ENCODE peak calls at places on chromosome 20, in six cellular contexts. H is NB4, R is suprapubic skin, E is HCT116, G is spleen, N is prostate gland. O is an unnamed sample.

GRCh38 chr20:8132015-8132631 is at the start of gene PLCB1:
- DNase-seq in E (peak), R (peak), G (peak), N (peak), H (peak), O (peak)

GRCh38 chr20:63783970-63784369 is 44.4 kb downstream of the SLC2A4RG start:
- DNase-seq in H (no peak), N (no peak), R (no peak), G (no peak), E (no peak), O (no peak)

GRCh38 chr20:63567382-63568169 is 6.5 kb downstream of the HELZ2 start:
- DNase-seq in R (no peak), G (peak), E (no peak), H (peak), N (no peak), O (no peak)

GRCh38 chr20:23643665-23644064 is 5.9 kb upstream of the CST3 start:
- DNase-seq in E (no peak), G (no peak), R (no peak), H (peak), N (no peak), O (no peak)

GRCh38 chr20:47389867-47390347 is 33.4 kb upstream of the ZMYND8 start:
- DNase-seq in R (no peak), E (no peak), H (peak), G (no peak), N (no peak), O (no peak)

GRCh38 chr20:48669946-48670630 is 157.7 kb downstream of the PREX1 start:
- DNase-seq in H (peak), N (no peak), R (no peak), G (no peak), E (no peak), O (no peak)

GRCh38 chr20:32999603-33000250 is 4.5 kb downstream of the SUN5 start:
- DNase-seq in H (peak), N (no peak), R (no peak), G (no peak), E (no peak), O (no peak)

GRCh38 chr20:62228982-62229545 is 9.0 kb upstream of the HRH3 start:
- DNase-seq in G (no peak), N (no peak), E (no peak), R (no peak), H (no peak), O (no peak)

GRCh38 chr20:37293301-37293943 is 4.0 kb downstream of the MANBAL start:
- DNase-seq in H (no peak), E (no peak), N (no peak), G (no peak), R (no peak), O (no peak)

GRCh38 chr20:2246081-2246491 is 49.7 kb upstream of the TGM3 start:
- DNase-seq in N (no peak), R (no peak), G (no peak), E (no peak), H (no peak), O (no peak)

GRCh38 chr20:57252559-57253162 is 13.8 kb downstream of the BMP7 start:
- DNase-seq in N (no peak), G (no peak), E (no peak), R (no peak), H (no peak), O (no peak)

GRCh38 chr20:51399138-51399890 is 143.2 kb downstream of the NFATC2 start:
- DNase-seq in R (no peak), E (no peak), G (no peak), H (no peak), N (no peak), O (no peak)

GRCh38 chr20:7305971-7306370 is 538.5 kb downstream of the BMP2 start:
- DNase-seq in H (no peak), N (no peak), E (no peak), G (no peak), R (no peak), O (no peak)

GRCh38 chr20:18314786-18315406 is 26.6 kb downstream of the ZNF133 start:
- DNase-seq in H (no peak), R (no peak), G (no peak), N (no peak), E (no peak), O (no peak)

GRCh38 chr20:63602321-63602720 is 24.6 kb downstream of the GMEB2 start:
- DNase-seq in H (no peak), R (no peak), N (no peak), E (no peak), G (no peak), O (no peak)

GRCh38 chr20:53947501-53948195 is 122.7 kb downstream of the BCAS1 start:
- DNase-seq in N (no peak), G (no peak), H (no peak), R (no peak), E (no peak), O (no peak)

GRCh38 chr20:37986873-37987601 is 46.2 kb downstream of the TTI1 start:
- DNase-seq in H (no peak), N (peak), R (peak), G (no peak), E (no peak), O (peak)

GRCh38 chr20:61394088-61394822 is 142.2 kb downstream of the CDH4 start:
- DNase-seq in G (no peak), R (no peak), H (no peak), N (no peak), E (no peak), O (no peak)

GRCh38 chr20:50089787-50090177 is 23.2 kb downstream of the UBE2V1 start:
- DNase-seq in N (no peak), R (peak), E (no peak), G (no peak), H (no peak), O (no peak)

GRCh38 chr20:43944653-43945235 is 30.1 kb downstream of the TOX2 start:
- DNase-seq in H (no peak), G (no peak), N (no peak), R (no peak), E (no peak), O (no peak)

GRCh38 chr20:43942213-43942590 is 27.6 kb downstream of the TOX2 start:
- DNase-seq in N (no peak), G (no peak), R (no peak), E (no peak), H (no peak), O (no peak)

GRCh38 chr20:43941476-43942212 is 27.0 kb downstream of the TOX2 start:
- DNase-seq in H (peak), R (no peak), G (no peak), N (no peak), E (no peak), O (no peak)

GRCh38 chr20:43943725-43944124 is 29.1 kb downstream of the TOX2 start:
- DNase-seq in E (no peak), H (no peak), N (no peak), G (no peak), R (no peak), O (no peak)

DNA sequence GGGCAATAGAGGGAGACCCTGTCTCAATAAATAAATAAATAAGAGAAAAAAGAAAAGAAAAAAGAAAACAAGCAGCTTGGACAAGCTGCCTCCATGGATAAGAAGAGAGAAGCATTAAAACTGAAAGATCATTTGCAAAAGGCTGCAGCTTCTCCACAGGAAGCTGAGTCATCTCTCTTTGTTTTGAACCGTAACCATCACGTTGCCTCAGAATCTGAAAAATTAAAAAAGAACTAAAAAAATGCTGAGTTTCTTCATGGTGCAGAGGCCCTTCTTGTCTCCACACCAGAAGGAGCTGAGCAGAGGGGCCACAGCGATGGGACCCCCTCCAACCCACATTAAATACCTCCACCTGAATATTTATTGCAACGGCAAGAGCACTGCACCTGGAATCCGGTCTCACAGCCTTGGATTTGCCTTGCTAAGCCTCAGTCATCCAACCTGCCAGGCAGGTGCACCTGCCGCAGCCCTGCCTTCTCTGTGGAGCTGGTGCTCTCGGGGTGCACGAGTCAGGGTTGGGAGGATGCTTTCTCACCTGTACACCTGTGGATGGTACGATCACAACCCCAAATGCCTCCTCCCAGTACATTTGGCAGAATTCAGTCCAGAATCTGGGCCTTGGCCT is 28.1 kb downstream of the TOX2 start:
- DNase-seq in G (no peak), H (peak), N (no peak), R (no peak), E (peak), O (no peak)
- H3K4me3 ChIP-seq in G (no peak), H (peak), N (no peak), R (no peak), E (peak), O (no peak)

GRCh38 chr20:43982886-43983285 is 68.2 kb downstream of the TOX2 start:
- DNase-seq in R (peak), N (no peak), E (no peak), G (no peak), H (no peak), O (no peak)

GRCh38 chr20:43983904-43984361 is 69.3 kb downstream of the TOX2 start:
- DNase-seq in E (no peak), G (no peak), N (no peak), H (no peak), R (no peak), O (no peak)

GRCh38 chr20:43984587-43984986 is 69.9 kb downstream of the TOX2 start:
- DNase-seq in R (peak), N (no peak), H (no peak), G (no peak), E (no peak), O (no peak)

GRCh38 chr20:43982016-43982415 is 67.4 kb downstream of the TOX2 start:
- DNase-seq in H (no peak), G (no peak), N (no peak), R (peak), E (no peak), O (no peak)

GRCh38 chr20:43983359-43983758 is 68.7 kb downstream of the TOX2 start:
- DNase-seq in G (no peak), H (peak), E (no peak), N (no peak), R (peak), O (no peak)
- TF ChIP-seq CTCF in G (no peak), H (peak), E (peak), N (no peak), R (no peak), O (no peak)

GRCh38 chr20:35883778-35884540 is 70.3 kb downstream of the SCAND1 start:
- DNase-seq in N (peak), E (peak), H (peak), G (peak), R (peak), O (peak)
- TF ChIP-seq POLR2A in N (no peak), E (no peak), H (no peak), G (no peak), R (no peak), O (no peak)

DNA sequence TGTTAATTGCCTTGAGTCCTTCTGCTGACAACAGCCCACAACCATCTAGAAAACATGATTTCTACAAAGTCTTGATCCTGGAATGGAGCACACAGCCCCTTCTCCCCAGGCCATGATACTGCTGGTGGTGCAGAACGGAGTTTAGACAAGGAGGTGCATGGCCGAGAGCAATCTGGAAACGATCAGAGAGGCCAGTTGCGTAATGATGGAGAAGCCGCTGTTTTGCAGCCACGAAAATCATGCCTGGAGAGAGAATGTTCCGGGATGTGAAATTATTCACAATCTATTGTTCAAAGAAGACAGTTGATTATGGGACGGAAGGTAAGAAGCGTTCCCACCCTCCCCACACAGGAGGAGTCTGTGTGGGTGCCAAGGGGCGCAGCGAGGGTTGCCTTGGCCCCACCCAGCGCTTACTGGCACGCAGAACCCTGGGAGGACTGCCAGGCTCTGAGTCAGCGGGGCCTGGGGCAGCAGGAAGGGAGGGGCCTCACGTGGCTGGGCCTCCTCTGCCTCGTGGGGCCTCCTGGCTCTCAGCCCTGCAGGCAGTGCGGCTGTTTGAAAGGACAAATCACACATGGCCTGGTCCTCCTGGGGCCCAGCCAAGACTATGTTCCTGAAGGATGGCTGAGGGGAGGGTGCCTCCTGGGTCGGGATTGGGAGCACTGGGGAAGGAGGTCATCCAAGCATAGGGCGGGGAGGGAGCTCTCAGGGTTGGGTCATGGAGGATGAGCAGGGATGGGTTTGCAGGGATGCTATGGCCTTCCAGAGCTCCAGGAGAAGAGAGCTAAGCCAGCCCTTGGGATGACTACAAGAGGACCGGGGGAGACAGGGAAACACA is 8.7 kb upstream of the AP5S1 start:
- DNase-seq in H (peak), E (peak), R (peak), N (peak), G (peak), O (peak)
- H3K4me3 ChIP-seq in H (peak), E (peak), R (peak), N (peak), G (peak), O (peak)

DNA sequence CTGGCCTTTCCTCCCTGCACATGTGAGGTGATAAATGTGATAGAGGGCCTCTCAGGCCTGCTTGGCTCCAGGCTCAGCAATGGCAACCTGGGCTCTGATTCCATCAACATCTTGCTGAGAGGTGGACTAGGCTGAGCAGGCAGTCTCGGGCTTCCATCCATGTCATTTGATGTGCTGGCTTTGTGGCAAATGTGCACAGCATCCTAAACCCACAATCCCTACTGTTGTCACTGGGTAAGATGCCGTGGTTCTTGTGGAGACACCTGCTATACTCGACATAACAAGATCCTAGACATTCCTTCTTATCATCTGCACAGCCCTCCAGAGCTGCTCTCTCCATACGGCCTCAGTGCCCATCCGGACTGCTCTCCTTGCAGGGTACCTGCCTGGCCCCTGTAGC is 2.8 kb upstream of the ZCCHC3 start:
- DNase-seq in G (no peak), R (no peak), H (no peak), E (no peak), N (no peak), O (no peak)
- TF ChIP-seq CTCF in G (no peak), R (no peak), H (no peak), E (no peak), N (no peak), O (no peak)

O was measured in lower leg skin.